ENCODE peak calls at places on chromosomes 11 and 22, in four cellular contexts. J is naive thymus-derived CD4-positive, alpha-beta T cell; T is adrenal gland; W is neuronal stem cell. G is an unnamed sample.

GRCh38 chr11:12232819-12233601 is 122.6 kb downstream of the MICAL2 start:
- DNase-seq in J (no peak), T (no peak), W (no peak), G (no peak)

GRCh38 chr11:64088159-64089026 is 52.7 kb downstream of the FLRT1 start:
- DNase-seq in J (no peak), T (no peak), W (no peak), G (peak; percentile 29)

GRCh38 chr22:31496735-31497146 is 405 bp downstream of the SFI1 start:
- DNase-seq in J (peak; percentile 58), T (peak; percentile 39), W (no peak), G (no peak)

GRCh38 chr22:37275622-37276021 is 6.7 kb upstream of the CYTH4 start:
- DNase-seq in J (peak; percentile 74), T (no peak), W (no peak), G (no peak)

GRCh38 chr11:85541683-85542082 is 85.5 kb downstream of the DLG2 start:
- DNase-seq in J (no peak), T (no peak), W (no peak), G (no peak)

GRCh38 chr11:72483412-72484186 is 49.3 kb upstream of the CLPB start:
- DNase-seq in J (no peak), T (peak; percentile 45), W (no peak), G (no peak)

GRCh38 chr22:37023743-37024338 is 4.3 kb downstream of the MPST start:
- DNase-seq in J (no peak), T (no peak), W (no peak), G (no peak)

GRCh38 chr22:37518509-37519267 is 527 bp downstream of the CARD10 start:
- DNase-seq in J (no peak), T (no peak), W (no peak), G (no peak)

GRCh38 chr11:118663929-118664328 is 15.5 kb downstream of the TREH start:
- DNase-seq in J (no peak), T (no peak), W (no peak), G (no peak)

GRCh38 chr11:76287227-76287626 is 80.9 kb upstream of the WNT11 start:
- DNase-seq in J (no peak), T (no peak), W (no peak), G (no peak)

GRCh38 chr22:49927483-49928184 is 9.2 kb downstream of the CRELD2 start:
- DNase-seq in J (no peak), T (no peak), W (no peak), G (no peak)

GRCh38 chr22:49923445-49923844 is 5.0 kb downstream of the CRELD2 start:
- DNase-seq in J (no peak), T (no peak), W (no peak), G (no peak)

GRCh38 chr22:49924113-49924833 is 5.8 kb downstream of the CRELD2 start:
- DNase-seq in J (no peak), T (no peak), W (no peak), G (no peak)

GRCh38 chr22:49926916-49927315 is 8.5 kb downstream of the CRELD2 start:
- DNase-seq in J (no peak), T (no peak), W (no peak), G (no peak)

DNA sequence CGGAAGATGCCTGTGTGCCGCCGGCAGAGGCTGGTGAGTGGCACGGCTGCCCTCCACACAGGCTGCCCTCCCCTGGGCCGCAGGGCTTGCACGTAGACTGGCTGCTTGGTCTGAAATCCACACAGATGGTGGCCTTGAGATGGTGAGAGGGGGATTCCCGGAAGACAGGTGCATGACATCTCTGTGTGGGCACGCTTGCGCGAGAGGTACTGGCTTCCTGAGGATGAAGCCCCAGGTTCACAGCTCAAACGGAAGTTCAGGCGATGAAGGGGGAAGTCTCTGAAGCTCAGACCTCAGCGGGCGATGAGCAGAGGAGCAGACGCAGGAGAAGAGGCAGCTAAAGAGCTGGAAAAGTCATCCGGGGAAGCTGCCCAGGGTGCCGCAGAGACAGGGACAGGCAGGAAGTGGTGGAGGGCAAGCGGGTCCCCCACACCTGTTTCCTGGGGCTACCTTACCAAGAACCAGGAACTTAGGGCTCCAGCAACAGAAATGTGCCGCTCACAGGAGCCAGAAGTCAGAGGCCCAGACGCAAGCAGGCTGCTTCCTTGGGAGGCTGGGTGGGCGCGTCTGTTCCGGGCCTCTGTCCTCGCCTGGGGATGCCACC is 7.2 kb downstream of the CRELD2 start:
- DNase-seq in J (peak; percentile 55), T (no peak), W (no peak), G (no peak)
- H3K27ac ChIP-seq in J (peak overlapping the region; percentile 90), T (no peak overlapping the region), W (no peak overlapping the region), G (no peak overlapping the region)

GRCh38 chr11:61153593-61154090 is 7.6 kb downstream of the VPS37C start:
- DNase-seq in J (no peak), T (no peak), W (no peak), G (no peak)
- H3K27ac ChIP-seq in J (no peak overlapping the region), T (peak overlapping the region; percentile 81), W (peak overlapping the region; percentile 14), G (no peak overlapping the region)

GRCh38 chr22:45586651-45587405 is 84.1 kb downstream of the FBLN1 start:
- DNase-seq in J (no peak), T (no peak), W (no peak), G (no peak)
- H3K27ac ChIP-seq in J (no peak overlapping the region), T (no peak overlapping the region), W (no peak overlapping the region), G (no peak overlapping the region)

GRCh38 chr11:44622721-44623258 is 57.3 kb downstream of the CD82 start:
- DNase-seq in J (peak; percentile 16), T (no peak), W (no peak), G (no peak)
- H3K27ac ChIP-seq in J (no peak overlapping the region), T (no peak overlapping the region), W (no peak overlapping the region), G (no peak overlapping the region)

GRCh38 chr22:33524511-33525270 is 395.6 kb downstream of the LARGE1 start:
- DNase-seq in J (no peak), T (no peak), W (no peak), G (no peak)
- H3K27ac ChIP-seq in J (no peak overlapping the region), T (no peak overlapping the region), W (no peak overlapping the region), G (no peak overlapping the region)

DNA sequence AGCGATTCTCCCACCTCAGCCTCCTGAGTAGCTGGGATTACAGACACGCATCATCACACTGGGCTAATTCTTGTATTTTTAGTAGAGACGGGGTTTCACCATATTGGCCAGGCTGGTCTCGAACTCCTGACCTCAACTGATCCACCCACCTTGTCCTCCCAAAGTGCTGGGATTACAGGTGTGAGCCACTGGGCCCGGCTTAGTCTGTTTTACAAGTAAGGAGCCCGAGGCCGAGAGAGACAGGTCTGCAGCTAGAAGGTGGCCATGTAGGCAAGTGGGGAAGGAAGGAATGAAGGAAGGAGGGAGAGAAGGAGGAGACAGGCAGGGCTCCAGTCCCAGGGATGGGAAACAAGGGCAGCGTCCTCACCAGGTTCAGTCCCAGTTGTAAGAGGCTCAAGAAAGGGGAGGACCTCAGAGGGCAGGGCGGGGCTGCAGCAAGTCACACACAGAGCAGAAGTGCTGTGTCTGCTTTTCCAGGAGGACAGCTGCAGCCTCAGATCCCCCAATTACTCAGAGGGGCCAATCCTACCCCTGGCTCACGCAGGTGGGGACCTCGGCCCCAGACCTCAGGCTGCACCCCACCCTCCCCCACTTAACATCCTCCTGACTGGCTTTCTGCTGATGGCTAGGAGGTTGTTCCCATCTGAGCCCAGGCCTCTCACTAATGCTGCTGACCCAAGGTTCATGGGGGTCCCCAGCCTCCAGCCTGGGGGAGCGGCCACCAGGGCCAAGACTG is 53.8 kb upstream of the PRR5 start:
- DNase-seq in J (no peak), T (peak; percentile 20), W (no peak), G (no peak)
- H3K27ac ChIP-seq in J (no peak overlapping the region), T (peak overlapping the region; percentile 69), W (no peak overlapping the region), G (no peak overlapping the region)

DNA sequence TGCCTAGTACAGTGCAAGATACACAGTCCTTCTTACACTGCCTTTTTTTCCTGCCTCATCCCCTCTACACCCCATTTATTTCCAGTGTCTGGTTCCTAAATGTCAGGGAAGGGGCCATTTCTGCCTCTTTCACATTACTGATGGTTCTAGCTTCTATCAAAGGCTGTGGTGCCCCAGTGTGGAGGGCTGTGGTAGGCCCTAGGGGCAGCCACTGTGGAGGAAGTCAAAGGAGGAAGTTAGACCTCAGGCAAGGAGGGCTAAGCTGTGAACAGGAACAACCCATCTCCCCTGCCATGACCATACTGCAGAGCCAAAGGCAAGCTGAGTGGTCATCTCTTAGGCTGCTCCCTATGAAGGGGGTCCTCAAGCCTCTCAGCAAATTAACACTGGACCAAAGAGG is 81.9 kb upstream of the CRTAM start:
- DNase-seq in J (no peak), T (peak; percentile 60), W (no peak), G (no peak)
- H3K27ac ChIP-seq in J (no peak overlapping the region), T (no peak overlapping the region), W (no peak overlapping the region), G (no peak overlapping the region)

GRCh38 chr11:65482306-65482850 is 16.5 kb upstream of the MALAT1 start:
- DNase-seq in J (no peak), T (no peak), W (no peak), G (no peak)
- H3K27ac ChIP-seq in J (no peak overlapping the region), T (no peak overlapping the region), W (no peak overlapping the region), G (no peak overlapping the region)

GRCh38 chr22:39177791-39178190 is 25.3 kb upstream of the CBX7 start:
- DNase-seq in J (no peak), T (no peak), W (no peak), G (no peak)
- H3K27ac ChIP-seq in J (no peak overlapping the region), T (peak overlapping the region; percentile 89), W (no peak overlapping the region), G (no peak overlapping the region)

G was measured in iPS DF 6.9.